ENCODE peak calls at places on chromosomes 6 and 20, in five cellular contexts. W, H, S, R and Z are unnamed samples.

GRCh38 chr6:44073612-44074382 is 53.5 kb downstream of the MRPL14 start:
- DNase-seq in H (no peak), W (no peak), S (no peak), R (peak; percentile 4), Z (no peak)

GRCh38 chr20:17859616-17860232 is 108.9 kb downstream of the SNX5 start:
- DNase-seq in S (no peak), H (no peak), W (no peak), R (no peak), Z (no peak)

GRCh38 chr6:51932956-51933355 is 154.5 kb downstream of the PKHD1 start:
- DNase-seq in W (no peak), R (no peak), S (no peak), H (no peak), Z (no peak)

GRCh38 chr6:132504757-132505156 is 8.2 kb downstream of the STX7 start:
- DNase-seq in W (peak; percentile 42), S (no peak), R (no peak), H (no peak), Z (no peak)

GRCh38 chr6:157659536-157660271 is 163.3 kb upstream of the SNX9 start:
- DNase-seq in W (no peak), R (no peak), S (no peak), H (no peak), Z (no peak)

GRCh38 chr6:135951169-135951568 is 99.7 kb downstream of the PDE7B start:
- DNase-seq in R (no peak), W (no peak), S (no peak), H (no peak), Z (no peak)

GRCh38 chr6:40962241-40962640 is 76.8 kb downstream of the UNC5CL start:
- DNase-seq in W (peak; percentile 2), H (peak; percentile 96), R (peak; percentile 69), S (no peak), Z (no peak)

GRCh38 chr20:34083137-34083536 is 28.9 kb downstream of the EIF2S2 start:
- DNase-seq in R (peak; percentile 52), H (peak; percentile 20), S (no peak), W (peak; percentile 37), Z (no peak)

GRCh38 chr6:53896237-53896636 is 101.4 kb downstream of the LRRC1 start:
- DNase-seq in R (no peak), S (no peak), H (no peak), W (no peak), Z (no peak)

GRCh38 chr6:32415521-32416019 is 8.6 kb upstream of the BTNL2 start:
- DNase-seq in W (peak; percentile 69), S (peak; percentile 70), R (peak; percentile 71), H (peak; percentile 52), Z (no peak)